ENCODE peak calls at places on chromosome 22, in nine cellular contexts. H is prostate gland; O is PC-3; V is central memory CD4-positive, alpha-beta T cell; Z is GM19239; X is stimulated activated CD4-positive, alpha-beta T cell treated with anti-CD3 and anti-CD28 coated beads, Interleukin-4, amount 100 ng/mL, for 1 hour; S is lung; K is naive thymus-derived CD8-positive, alpha-beta T cell; J is T-helper 9 cell. P is an unnamed sample.
A peak's percentile ranks its signal among the peaks of the same experiment; 100 is the strongest.

GRCh38 chr22:22111267-22111751 is 128.7 kb upstream of the TOP3B start:
- DNase-seq in H (no peak), O (peak; percentile 83), V (no peak), Z (peak; percentile 38), X (peak; percentile 22), S (no peak), K (no peak), J (no peak), P (no peak)

GRCh38 chr22:49239264-49240015 is 588.2 kb downstream of the BRD1 start:
- DNase-seq in H (no peak), O (no peak), V (no peak), Z (no peak), X (no peak), S (peak; percentile 27), K (no peak), J (no peak), P (no peak)

GRCh38 chr22:48758905-48759875 is 1068.5 kb downstream of the BRD1 start:
- DNase-seq in H (no peak), O (no peak), V (no peak), Z (no peak), X (no peak), S (peak; percentile 22), K (no peak), J (no peak), P (no peak)

GRCh38 chr22:30490399-30490798 is 15.1 kb downstream of the SEC14L4 start:
- DNase-seq in H (no peak), O (no peak), V (no peak), Z (no peak), X (no peak), S (no peak), K (no peak), J (no peak), P (no peak)

GRCh38 chr22:46072030-46072881 is 78.1 kb upstream of the PPARA start:
- DNase-seq in H (no peak), O (peak; percentile 33), V (peak; percentile 27), Z (peak; percentile 71), X (peak; percentile 60), S (peak; percentile 74), K (no peak), J (no peak), P (no peak)

GRCh38 chr22:32810241-32811133 is 9.0 kb downstream of the TIMP3 start:
- DNase-seq in H (no peak), O (peak; percentile 1), V (no peak), Z (no peak), X (no peak), S (no peak), K (no peak), J (no peak), P (no peak)

GRCh38 chr22:21907638-21908522 is 40.4 kb upstream of the MAPK1 start:
- DNase-seq in H (no peak), O (no peak), V (no peak), Z (no peak), X (no peak), S (no peak), K (no peak), J (no peak), P (no peak)

GRCh38 chr22:26846645-26847044 is 189.3 kb downstream of the MIAT start:
- DNase-seq in H (no peak), O (no peak), V (no peak), Z (no peak), X (no peak), S (no peak), K (no peak), J (no peak), P (no peak)

GRCh38 chr22:44386386-44387035 is 73.8 kb upstream of the SHISAL1 start:
- DNase-seq in H (no peak), O (no peak), V (no peak), Z (no peak), X (no peak), S (no peak), K (no peak), J (no peak), P (no peak)

GRCh38 chr22:20638143-20638870 is 130.9 kb downstream of the MED15 start:
- DNase-seq in H (no peak), O (no peak), V (no peak), Z (no peak), X (no peak), S (no peak), K (no peak), J (no peak), P (no peak)

GRCh38 chr22:44092636-44093220 is 68.6 kb downstream of the PARVB start:
- DNase-seq in H (no peak), O (no peak), V (no peak), Z (no peak), X (no peak), S (no peak), K (no peak), J (no peak), P (no peak)

GRCh38 chr22:46518038-46518437 is 19.4 kb downstream of the CELSR1 start:
- DNase-seq in H (no peak), O (no peak), V (no peak), Z (no peak), X (no peak), S (no peak), K (no peak), J (no peak), P (no peak)

GRCh38 chr22:50203288-50203687 is 2.5 kb downstream of the SELENOO start:
- DNase-seq in H (no peak), O (no peak), V (no peak), Z (no peak), X (no peak), S (no peak), K (no peak), J (no peak), P (no peak)

GRCh38 chr22:27919943-27920755 is 1.1 kb upstream of the PITPNB start:
- DNase-seq in H (no peak), O (peak; percentile 9), V (no peak), Z (no peak), X (no peak), S (no peak), K (no peak), J (no peak), P (peak; percentile 20)

GRCh38 chr22:23152238-23153114 is 7.2 kb downstream of the RAB36 start:
- DNase-seq in H (no peak), O (no peak), V (no peak), Z (no peak), X (no peak), S (no peak), K (no peak), J (no peak), P (no peak)

GRCh38 chr22:29108137-29108536 is 35.3 kb downstream of the KREMEN1 start:
- DNase-seq in H (no peak), O (peak; percentile 74), V (no peak), Z (no peak), X (no peak), S (no peak), K (no peak), J (no peak), P (no peak)

GRCh38 chr22:35381424-35381772 is 502 bp downstream of the HMOX1 start:
- DNase-seq in H (no peak), O (no peak), V (no peak), Z (no peak), X (no peak), S (no peak), K (no peak), J (no peak), P (no peak)

GRCh38 chr22:41021655-41022454 is 70.5 kb upstream of the EP300 start:
- DNase-seq in H (peak; percentile 60), O (peak; percentile 61), V (peak; percentile 48), Z (peak; percentile 67), X (peak; percentile 54), S (peak; percentile 82), K (peak; percentile 19), J (peak; percentile 31), P (peak; percentile 58)

GRCh38 chr22:50703726-50704509 is 31.3 kb downstream of the SHANK3 start:
- DNase-seq in H (no peak), O (no peak), V (no peak), Z (no peak), X (no peak), S (no peak), K (no peak), J (no peak), P (no peak)

GRCh38 chr22:37242395-37242918 is 1.6 kb downstream of the RAC2 start:
- DNase-seq in H (no peak), O (peak; percentile 51), V (peak; percentile 90), Z (peak; percentile 86), X (peak; percentile 87), S (peak; percentile 78), K (peak; percentile 86), J (peak; percentile 78), P (no peak)

GRCh38 chr22:40764743-40765441 is 54.3 kb downstream of the SLC25A17 start:
- DNase-seq in H (no peak), O (no peak), V (no peak), Z (no peak), X (peak; percentile 4), S (no peak), K (no peak), J (no peak), P (no peak)

GRCh38 chr22:24599514-24599913 is 3.5 kb upstream of the GGT1 start:
- DNase-seq in H (no peak), O (no peak), V (no peak), Z (no peak), X (no peak), S (no peak), K (no peak), J (no peak), P (no peak)

GRCh38 chr22:33625959-33626358 is 294.3 kb downstream of the LARGE1 start:
- DNase-seq in H (no peak), O (no peak), V (no peak), Z (no peak), X (no peak), S (no peak), K (no peak), J (no peak), P (no peak)

GRCh38 chr22:48750826-48751440 is 1076.7 kb downstream of the BRD1 start:
- DNase-seq in H (no peak), O (no peak), V (no peak), Z (no peak), X (no peak), S (peak; percentile 24), K (no peak), J (no peak), P (no peak)

GRCh38 chr22:30574095-30574981 is at the start of gene GAL3ST1:
- DNase-seq in H (no peak), O (no peak), V (no peak), Z (no peak), X (no peak), S (no peak), K (no peak), J (no peak), P (no peak)

GRCh38 chr22:49306632-49306975 is 521.1 kb downstream of the BRD1 start:
- DNase-seq in H (no peak), O (no peak), V (no peak), Z (no peak), X (no peak), S (no peak), K (no peak), J (no peak), P (no peak)